ENCODE peak calls at places on chromosomes 12 and 14, in five cellular contexts. T, D, V, M and I are unnamed samples.

GRCh38 chr12:54047160-54047963 is 6.3 kb upstream of the HOXC4 start:
- DNase-seq in T (no peak), D (no peak), V (no peak), M (no peak), I (no peak)

GRCh38 chr14:23624830-23625404 is 11.2 kb upstream of the DHRS2 start:
- DNase-seq in T (no peak), D (no peak), V (no peak), M (no peak), I (no peak)

GRCh38 chr12:53696655-53697321 is 20.9 kb upstream of the ATP5MC2 start:
- DNase-seq in T (no peak), D (no peak), V (no peak), M (no peak), I (no peak)

GRCh38 chr12:124347805-124348658 is 53.1 kb downstream of the RFLNA start:
- DNase-seq in T (no peak), D (peak; percentile 19), V (no peak), M (no peak), I (no peak)

GRCh38 chr14:71165121-71165574 is 257.9 kb downstream of the PCNX1 start:
- DNase-seq in T (no peak), D (no peak), V (no peak), M (no peak), I (no peak)

GRCh38 chr12:75660805-75661404 is 149.5 kb upstream of the KRR1 start:
- DNase-seq in T (no peak), D (no peak), V (no peak), M (no peak), I (no peak)

GRCh38 chr12:28253175-28253641 is 63.0 kb downstream of the CCDC91 start:
- DNase-seq in T (no peak), D (no peak), V (no peak), M (no peak), I (no peak)

GRCh38 chr14:100761481-100761880 is 34.8 kb downstream of the DLK1 start:
- DNase-seq in T (no peak), D (no peak), V (no peak), M (no peak), I (no peak)

GRCh38 chr12:90126125-90126524 is 417.5 kb upstream of the ATP2B1 start:
- DNase-seq in T (no peak), D (no peak), V (no peak), M (no peak), I (no peak)

GRCh38 chr14:58151701-58152568 is at the start of gene ARMH4:
- DNase-seq in T (peak; percentile 84), D (peak; percentile 79), V (peak; percentile 85), M (peak; percentile 11), I (peak; percentile 80)

GRCh38 chr12:49847161-49847560 is 4.3 kb upstream of the BCDIN3D start:
- DNase-seq in T (no peak), D (no peak), V (no peak), M (no peak), I (no peak)

GRCh38 chr12:18861287-18861858 is 123.5 kb downstream of the CAPZA3 start:
- DNase-seq in T (no peak), D (no peak), V (no peak), M (no peak), I (no peak)

GRCh38 chr14:58947816-58948440 is 240.5 kb upstream of the DAAM1 start:
- DNase-seq in T (no peak), D (peak; percentile 15), V (no peak), M (no peak), I (no peak)

GRCh38 chr12:117214797-117215196 is 24.5 kb upstream of the FBXO21 start:
- DNase-seq in T (no peak), D (no peak), V (no peak), M (no peak), I (no peak)

GRCh38 chr14:82776958-82777357 is 1243.3 kb upstream of the SEL1L start:
- DNase-seq in T (no peak), D (no peak), V (no peak), M (no peak), I (no peak)

GRCh38 chr12:92432724-92433281 is 270.0 kb upstream of the PLEKHG7 start:
- DNase-seq in T (no peak), D (no peak), V (no peak), M (no peak), I (no peak)

GRCh38 chr12:13211859-13212664 is 15.5 kb downstream of the EMP1 start:
- DNase-seq in T (no peak), D (peak; percentile 68), V (no peak), M (peak; percentile 50), I (peak; percentile 61)

GRCh38 chr12:69023840-69024239 is 90.9 kb upstream of the CPM start:
- DNase-seq in T (no peak), D (no peak), V (no peak), M (no peak), I (no peak)

GRCh38 chr12:52063986-52064649 is 5.7 kb upstream of the ATG101 start:
- DNase-seq in T (peak; percentile 80), D (no peak), V (peak; percentile 79), M (no peak), I (no peak)

DNA sequence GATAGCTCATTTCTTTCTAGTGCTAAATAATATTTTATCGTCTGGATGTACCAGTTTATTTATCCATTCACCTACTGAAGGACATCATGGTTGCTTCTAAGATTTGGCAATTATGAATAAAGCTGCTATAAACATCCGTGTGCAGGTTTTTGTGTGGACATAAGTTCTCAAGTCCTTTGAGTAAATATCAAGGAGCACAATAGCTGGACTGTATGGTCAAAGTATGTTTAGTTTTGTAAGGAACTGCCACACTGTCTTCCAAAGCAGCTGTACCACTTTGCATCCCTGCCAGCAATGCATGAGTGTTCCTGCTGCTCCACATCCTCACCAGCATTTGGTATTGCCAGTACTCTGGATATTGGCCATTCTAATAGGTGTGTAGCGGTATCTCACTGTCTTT is 447.4 kb downstream of the MED13L start:
- DNase-seq in T (no peak), D (no peak), V (no peak), M (no peak), I (no peak)
- TF ChIP-seq CTCF in T (no peak), D (no peak), V (no peak), M (no peak), I (no peak)

GRCh38 chr12:76820888-76821482 is 57.1 kb downstream of the ZDHHC17 start:
- DNase-seq in T (no peak), D (peak; percentile 7), V (no peak), M (no peak), I (no peak)
- TF ChIP-seq CTCF in T (peak; percentile 13), D (peak; percentile 69), V (peak; percentile 70), M (no peak), I (peak; percentile 62)

GRCh38 chr14:56394826-56395543 is 184.6 kb upstream of the TMEM260 start:
- DNase-seq in T (no peak), D (no peak), V (no peak), M (no peak), I (no peak)
- TF ChIP-seq CTCF in T (no peak), D (no peak), V (no peak), M (no peak), I (no peak)

GRCh38 chr14:104078031-104078455 is 7.5 kb upstream of the ASPG start:
- DNase-seq in T (peak; percentile 83), D (peak; percentile 89), V (peak; percentile 83), M (peak; percentile 68), I (peak; percentile 87)

GRCh38 chr14:104076743-104077142 is 8.8 kb upstream of the ASPG start:
- DNase-seq in T (no peak), D (no peak), V (no peak), M (no peak), I (no peak)

GRCh38 chr14:104073764-104074163 is 11.7 kb upstream of the ASPG start:
- DNase-seq in T (no peak), D (no peak), V (no peak), M (no peak), I (no peak)

GRCh38 chr14:104072586-104072985 is 12.9 kb upstream of the ASPG start:
- DNase-seq in T (no peak), D (no peak), V (no peak), M (no peak), I (no peak)

DNA sequence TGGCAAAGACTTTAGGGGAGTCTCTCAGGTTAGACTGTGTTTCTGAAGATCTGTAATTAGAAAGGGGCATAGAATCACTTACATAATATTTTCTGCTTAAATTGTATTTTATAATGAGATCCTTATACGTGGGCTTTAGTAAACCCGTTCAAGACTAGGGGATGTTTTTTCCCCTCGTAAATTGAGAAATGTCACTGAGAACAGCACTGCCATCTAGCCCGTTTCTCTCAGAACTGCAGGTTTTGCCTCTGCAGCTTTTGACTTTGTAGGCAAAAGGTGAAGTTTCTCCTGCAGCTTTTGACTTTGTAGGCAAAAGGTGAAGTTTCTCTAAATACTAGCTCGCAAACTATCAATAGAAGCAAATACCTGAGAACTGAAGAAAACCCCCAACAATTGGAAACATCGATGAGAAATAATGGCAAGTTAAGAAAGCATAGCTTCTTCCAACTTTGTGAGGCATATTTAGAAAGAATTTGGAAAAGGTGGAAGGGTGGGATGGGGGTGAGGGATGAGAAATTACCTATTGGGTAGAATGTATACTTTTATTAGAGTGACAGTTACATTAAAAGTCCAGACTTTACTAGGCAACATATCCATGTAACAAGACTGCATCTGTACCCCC is 9.9 kb upstream of the ASPG start:
- DNase-seq in T (no peak), D (no peak), V (no peak), M (no peak), I (no peak)
- TF ChIP-seq CTCF in T (no peak), D (peak; percentile 64), V (peak; percentile 61), M (no peak), I (peak; percentile 61)

GRCh38 chr12:32305163-32305562 is 94.2 kb upstream of the FGD4 start:
- DNase-seq in T (no peak), D (no peak), V (no peak), M (no peak), I (no peak)
- TF ChIP-seq CTCF in T (no peak), D (no peak), V (peak; percentile 58), M (peak; percentile 72), I (no peak)

GRCh38 chr14:95677168-95677835 is 8.9 kb upstream of the TCL1B start:
- DNase-seq in T (no peak), D (no peak), V (no peak), M (no peak), I (no peak)

GRCh38 chr14:95679148-95679547 is 7.1 kb upstream of the TCL1B start:
- DNase-seq in T (no peak), D (no peak), V (no peak), M (no peak), I (no peak)

GRCh38 chr14:95681153-95681552 is 5.1 kb upstream of the TCL1B start:
- DNase-seq in T (no peak), D (no peak), V (no peak), M (no peak), I (no peak)

GRCh38 chr14:95683793-95684192 is 2.4 kb upstream of the TCL1B start:
- DNase-seq in T (no peak), D (no peak), V (no peak), M (no peak), I (no peak)

DNA sequence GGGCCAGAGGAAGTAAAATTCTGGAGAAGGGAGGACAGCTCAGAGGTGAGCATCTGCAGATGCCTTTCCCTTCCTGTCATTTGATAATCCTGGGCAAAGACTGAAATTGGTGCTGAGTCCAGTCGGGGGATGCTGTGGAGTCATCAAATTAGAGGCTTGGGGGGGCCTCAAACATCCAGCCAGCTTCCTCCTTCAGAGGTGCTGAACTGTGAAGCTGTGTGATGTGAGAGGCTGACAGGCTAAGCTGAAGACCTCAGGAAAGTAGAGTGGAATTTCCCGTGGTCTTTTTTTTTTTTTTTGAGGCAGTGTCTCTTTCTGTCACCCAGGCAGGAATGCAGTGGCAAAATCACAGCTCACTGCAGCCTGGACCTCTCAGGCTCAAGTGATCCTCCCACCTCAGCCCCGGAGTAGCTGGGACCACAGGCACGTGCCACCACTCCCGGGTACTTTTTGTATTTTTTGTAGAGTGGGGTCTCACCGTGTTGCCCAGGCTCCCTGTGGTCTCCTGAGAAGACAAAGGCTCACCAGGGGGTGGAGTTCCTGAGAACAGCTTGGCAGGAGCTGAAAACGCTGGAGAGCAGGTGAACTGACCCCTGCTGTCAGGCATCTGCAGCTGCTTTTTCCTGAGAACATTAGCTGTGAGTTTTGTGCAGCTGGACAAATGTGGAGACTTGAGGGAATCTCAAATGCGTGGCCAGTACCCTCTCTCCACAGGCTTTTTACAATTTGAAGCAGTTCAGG is 6.1 kb upstream of the TCL1B start:
- DNase-seq in T (no peak), D (no peak), V (no peak), M (no peak), I (peak; percentile 40)
- TF ChIP-seq CTCF in T (no peak), D (no peak), V (no peak), M (no peak), I (peak; percentile 54)